ENCODE peak calls at places on chromosomes 12 and 14, in six cellular contexts. Q is K562, R is GM12878, H is HepG2, J is HCT116, S is H1. F is an unnamed sample.

GRCh38 chr12:59808317-59808910 is 212.6 kb downstream of the SLC16A7 start:
- DNase-seq in Q (peak), R (no peak), H (peak), J (peak), S (no peak), F (peak)

GRCh38 chr12:114783176-114783575 is 99.2 kb upstream of the TBX3 start:
- DNase-seq in Q (no peak), R (no peak), H (no peak), J (no peak), S (no peak), F (no peak)

GRCh38 chr12:38056701-38057689 is 259.6 kb upstream of the ALG10B start:
- DNase-seq in Q (no peak), R (no peak), H (no peak), J (no peak), S (no peak), F (no peak)

GRCh38 chr12:115794659-115795081 is 482.8 kb downstream of the MED13L start:
- DNase-seq in Q (no peak), R (no peak), H (peak), J (no peak), S (no peak), F (no peak)

GRCh38 chr12:48078901-48079300 is 27.0 kb downstream of the SENP1 start:
- DNase-seq in Q (no peak), R (no peak), H (no peak), J (no peak), S (no peak), F (no peak)

GRCh38 chr14:65229431-65230286 is 127.3 kb upstream of the MAX start:
- DNase-seq in Q (peak), R (no peak), H (peak), J (no peak), S (no peak), F (peak)

GRCh38 chr12:107326237-107326636 is 232.9 kb upstream of the CRY1 start:
- DNase-seq in Q (no peak), R (no peak), H (no peak), J (no peak), S (no peak), F (no peak)

GRCh38 chr12:110741795-110742717 is 635 bp downstream of the PPP1CC start:
- DNase-seq in Q (no peak), R (no peak), H (no peak), J (no peak), S (no peak), F (peak)

GRCh38 chr12:115451785-115452736 is 768.1 kb upstream of the TBX3 start:
- DNase-seq in Q (peak), R (no peak), H (peak), J (no peak), S (no peak), F (peak)

DNA sequence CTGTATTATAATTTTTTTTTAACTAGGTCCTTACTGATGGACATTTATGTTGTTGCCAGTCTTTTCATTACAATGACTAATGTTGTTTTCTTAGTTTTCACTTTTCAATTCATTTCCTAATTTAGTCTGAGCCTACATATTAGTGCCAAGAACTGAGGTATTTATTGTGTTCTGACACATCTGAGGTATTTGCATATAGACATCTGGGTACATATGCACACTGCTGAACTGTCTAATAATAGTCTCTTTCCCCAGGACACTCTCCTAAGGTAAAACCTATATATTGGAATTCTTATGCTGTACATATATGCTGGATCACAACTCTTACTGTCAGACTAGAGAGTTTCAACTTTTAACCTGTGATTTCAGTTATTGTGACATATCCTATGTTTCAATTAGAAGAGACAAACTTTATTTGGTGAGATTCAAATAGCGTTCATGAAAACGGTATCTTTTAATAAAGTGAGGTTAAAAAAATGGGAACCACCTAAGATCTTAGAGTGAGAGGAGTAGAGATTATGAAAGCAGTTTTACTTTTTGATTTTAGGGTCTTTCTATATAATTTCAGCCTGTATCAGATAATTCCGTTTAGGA is 263.2 kb downstream of the RAD51B start:
- DNase-seq in Q (no peak), R (no peak), H (no peak), J (no peak), S (no peak), F (no peak)
- H3K9ac ChIP-seq in Q (no peak), R (no peak), H (no peak), J (no peak), S (no peak), F (no peak)

GRCh38 chr14:101878222-101879211 is 85.9 kb upstream of the DYNC1H1 start:
- DNase-seq in Q (no peak), R (no peak), H (no peak), J (no peak), S (no peak), F (no peak)
- TF ChIP-seq JUND in Q (no peak), R (no peak), H (no peak), J (no peak), S (no peak), F (no peak)

DNA sequence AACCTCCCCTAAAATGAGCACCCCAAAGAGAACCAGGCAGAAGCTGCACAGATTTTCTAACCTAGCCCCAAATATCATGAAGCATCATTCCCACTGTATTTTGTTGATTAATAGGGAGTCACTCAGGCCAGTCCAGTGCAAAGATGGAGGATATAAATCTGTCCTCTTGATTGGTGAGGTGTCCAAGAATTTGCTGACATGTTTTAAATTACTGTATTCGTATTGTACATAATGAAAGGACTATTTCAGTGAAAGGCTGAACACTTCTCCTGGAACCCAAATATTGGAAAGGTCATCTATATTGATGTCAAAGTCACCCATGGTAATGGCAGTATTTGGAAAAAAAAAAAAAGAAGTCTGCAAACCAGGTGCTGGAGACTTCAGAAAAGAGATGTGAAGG is 477.5 kb downstream of the RMST start:
- DNase-seq in Q (no peak), R (no peak), H (no peak), J (no peak), S (no peak), F (no peak)
- H3K9ac ChIP-seq in Q (no peak), R (no peak), H (no peak), J (no peak), S (no peak), F (no peak)

DNA sequence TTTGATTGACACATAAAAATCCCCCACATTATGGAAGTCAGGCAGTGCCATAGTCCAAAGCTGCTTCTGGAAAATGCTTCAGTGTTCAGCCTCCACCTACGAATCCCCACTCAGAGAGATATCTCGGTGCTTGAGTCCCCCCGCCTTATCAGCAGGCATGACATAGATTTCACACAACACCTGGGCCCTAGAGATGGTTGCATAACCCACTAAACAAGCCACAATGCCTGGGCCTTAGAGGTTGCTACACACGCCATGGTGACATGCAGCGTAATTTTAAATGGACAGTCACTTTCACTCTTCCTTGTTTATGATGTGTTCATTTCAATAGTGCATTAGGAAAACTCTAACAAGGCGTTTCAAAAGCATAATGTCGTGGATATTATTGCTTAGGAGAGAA is 38.0 kb downstream of the CCDC60 start:
- DNase-seq in Q (no peak), R (no peak), H (no peak), J (no peak), S (no peak), F (no peak)
- TF ChIP-seq JUND in Q (no peak), R (no peak), H (no peak), J (no peak), S (no peak), F (no peak)

GRCh38 chr12:12349711-12350665 is at the start of gene MANSC1:
- DNase-seq in Q (peak), R (no peak), H (peak), J (no peak), S (no peak), F (peak)
- H3K9ac ChIP-seq in Q (peak), R (peak), H (peak), J (no peak), S (no peak), F (peak)

DNA sequence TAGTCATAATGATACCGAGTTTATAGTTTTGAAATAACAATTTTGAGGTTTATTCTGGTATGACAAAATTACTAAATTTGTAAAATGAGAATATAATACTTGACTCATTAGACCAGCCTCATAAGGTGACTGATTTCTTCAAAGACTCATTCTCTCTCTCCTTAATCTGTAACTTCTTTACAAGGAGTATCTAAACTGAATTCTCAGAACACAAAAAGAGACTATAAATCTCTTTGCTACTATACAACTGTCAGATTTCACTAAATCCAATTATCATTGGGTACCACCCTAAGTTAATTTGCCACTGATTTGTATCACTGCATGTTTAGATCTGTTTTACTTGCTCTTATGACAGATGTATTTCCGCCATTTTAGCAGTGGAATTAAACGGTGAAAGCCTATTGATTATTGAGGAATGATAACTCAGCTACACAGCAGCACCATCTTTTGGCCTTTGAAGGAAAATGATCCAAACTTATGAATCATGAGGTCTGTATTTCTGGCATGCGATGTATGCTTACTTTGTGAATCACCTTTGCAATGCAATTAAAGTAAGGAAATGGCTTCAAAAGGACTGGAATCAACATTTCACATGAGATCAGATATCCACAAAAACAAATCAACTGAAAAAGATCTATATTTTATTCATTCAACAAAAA is 161.2 kb downstream of the RERGL start:
- DNase-seq in Q (no peak), R (no peak), H (peak), J (peak), S (peak), F (no peak)
- TF ChIP-seq JUND in Q (no peak), R (no peak), H (no peak), J (peak), S (no peak), F (peak)

GRCh38 chr14:106792543-106792942 is 1266.2 kb downstream of the TMEM121 start:
- DNase-seq in Q (no peak), R (no peak), H (no peak), J (no peak), S (no peak), F (no peak)
- H3K9ac ChIP-seq in Q (no peak), R (no peak), H (no peak), J (no peak), S (no peak), F (no peak)

DNA sequence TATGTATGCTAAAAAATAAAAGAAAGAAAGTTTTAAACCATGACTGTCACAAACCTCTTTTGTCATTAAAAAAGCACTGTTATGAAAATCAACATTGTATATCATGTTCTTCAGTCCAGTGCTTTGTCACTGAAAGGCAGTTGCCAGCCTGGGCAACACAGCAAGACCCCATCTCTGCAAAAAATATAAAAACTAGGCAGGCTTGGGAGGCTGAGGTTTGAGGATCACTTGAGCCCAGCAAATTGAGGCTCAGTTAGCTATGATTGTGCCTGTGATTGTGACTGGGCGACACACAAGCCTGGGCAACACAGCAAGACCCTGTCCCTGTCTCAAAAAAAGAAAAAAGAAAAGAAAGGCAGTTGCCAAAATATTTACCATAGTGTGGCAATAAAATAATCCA is 102.7 kb upstream of the NAP1L1 start:
- DNase-seq in Q (no peak), R (no peak), H (no peak), J (no peak), S (no peak), F (no peak)
- TF ChIP-seq JUND in Q (no peak), R (no peak), H (no peak), J (no peak), S (no peak), F (no peak)

DNA sequence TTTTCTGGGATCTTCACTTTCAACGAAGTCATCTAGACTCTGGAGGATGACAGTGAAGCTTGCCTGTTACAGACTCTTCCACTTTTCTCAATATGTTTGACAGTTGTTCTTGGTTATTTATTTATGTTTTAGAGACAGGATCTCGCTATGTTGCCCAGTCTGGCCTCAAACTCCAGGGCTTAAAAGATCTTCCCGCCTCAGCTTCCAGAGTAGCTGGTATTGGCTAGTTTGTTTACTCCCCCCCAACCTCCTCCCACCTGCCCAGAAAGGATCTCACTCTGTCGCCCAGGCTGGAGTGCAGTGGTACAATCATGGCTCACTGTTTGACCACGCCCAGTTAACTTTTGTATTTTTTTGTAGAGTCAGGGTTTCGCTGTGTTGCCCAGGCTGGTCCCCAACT is 3.3 kb downstream of the SPATS2 start:
- DNase-seq in Q (no peak), R (no peak), H (no peak), J (no peak), S (no peak), F (no peak)
- H3K9ac ChIP-seq in Q (no peak), R (no peak), H (no peak), J (no peak), S (no peak), F (no peak)